ENCODE peak calls at places on chromosomes 1 and 21, in eight cellular contexts. E is HEK293T; M is H9; G is NB4; X is astrocyte of the cerebellum; R is EL; A is CD8-positive, alpha-beta memory T cell; L is activated effector memory CD4-positive, alpha-beta T cell treated with Interleukin-2 at 50 U/mL for 16 hours. C is an unnamed sample.

GRCh38 chr1:37495875-37496274 is 18.7 kb downstream of the MEAF6 start:
- DNase-seq in E (no peak), M (no peak), R (peak), A (no peak), X (no peak), L (no peak), G (no peak), C (no peak)

GRCh38 chr1:39427912-39428311 is 63.5 kb upstream of the BMP8A start:
- DNase-seq in E (no peak), X (no peak), R (no peak), G (no peak), M (no peak), A (no peak), L (no peak), C (no peak)

GRCh38 chr21:25845729-25846256 is 111.0 kb downstream of the GABPA start:
- DNase-seq in L (no peak), X (no peak), E (no peak), G (no peak), A (no peak), M (no peak), R (no peak), C (no peak)

GRCh38 chr1:187051618-187052232 is 223.0 kb downstream of the PLA2G4A start:
- DNase-seq in X (peak), L (no peak), R (peak), E (peak), M (no peak), G (peak), A (no peak), C (no peak)

GRCh38 chr1:175201061-175201508 is 8.5 kb upstream of the KIAA0040 start:
- DNase-seq in A (no peak), G (no peak), L (no peak), M (no peak), X (no peak), R (peak), E (no peak), C (no peak)

GRCh38 chr1:3349161-3349967 is 105.1 kb upstream of the ARHGEF16 start:
- DNase-seq in R (no peak), G (peak), X (no peak), M (peak), L (no peak), A (no peak), E (peak), C (no peak)

GRCh38 chr1:1344672-1345361 is 4.4 kb downstream of the DVL1 start:
- DNase-seq in E (peak), G (no peak), A (no peak), L (no peak), X (no peak), R (peak), M (no peak), C (no peak)

GRCh38 chr1:67377253-67377652 is 52.9 kb downstream of the SERBP1 start:
- DNase-seq in M (no peak), E (no peak), R (no peak), G (no peak), X (no peak), L (no peak), A (no peak), C (no peak)

GRCh38 chr1:150225546-150225945 is 10.4 kb downstream of the ANP32E start:
- DNase-seq in G (no peak), E (no peak), X (no peak), M (no peak), R (no peak), L (no peak), A (no peak), C (no peak)

GRCh38 chr21:37153935-37154350 is 80.9 kb downstream of the TTC3 start:
- DNase-seq in X (no peak), G (peak), L (no peak), R (no peak), E (no peak), A (no peak), M (no peak), C (no peak)

GRCh38 chr1:67894981-67895735 is 61.9 kb upstream of the GNG12 start:
- DNase-seq in A (no peak), R (no peak), L (no peak), G (no peak), X (no peak), E (no peak), M (no peak), C (no peak)

GRCh38 chr1:241607497-241607896 is 32.7 kb downstream of the CHML start:
- DNase-seq in E (no peak), L (no peak), A (no peak), R (no peak), X (no peak), M (no peak), G (no peak), C (no peak)

GRCh38 chr1:10943991-10944730 is 68.3 kb upstream of the TARDBP start:
- DNase-seq in G (no peak), M (no peak), R (peak), A (no peak), E (no peak), L (no peak), X (peak), C (no peak)

GRCh38 chr1:172928412-172928811 is 122.3 kb downstream of the TNFSF18 start:
- DNase-seq in G (no peak), L (no peak), A (no peak), X (no peak), M (no peak), R (peak), E (no peak), C (no peak)

GRCh38 chr1:59674605-59675004 is 140.1 kb upstream of the HOOK1 start:
- DNase-seq in E (no peak), M (no peak), R (no peak), A (no peak), L (no peak), X (no peak), G (peak), C (no peak)

GRCh38 chr1:111739222-111739983 is at the start of gene INKA2:
- DNase-seq in G (peak), X (peak), R (peak), L (peak), E (peak), M (peak), A (peak), C (peak)

GRCh38 chr21:44059710-44060109 is 47.5 kb upstream of the PWP2 start:
- DNase-seq in E (no peak), M (no peak), L (no peak), R (no peak), A (no peak), G (no peak), X (no peak), C (no peak)

GRCh38 chr1:110425196-110425595 is 17.7 kb upstream of the LAMTOR5 start:
- DNase-seq in M (no peak), A (no peak), R (no peak), E (no peak), L (no peak), G (no peak), X (no peak), C (no peak)

GRCh38 chr1:5660141-5660935 is 331.9 kb downstream of the NPHP4 start:
- DNase-seq in X (no peak), R (no peak), A (no peak), L (no peak), G (peak), E (no peak), M (no peak), C (no peak)

GRCh38 chr1:201649776-201650607 is 111.1 kb downstream of the NAV1 start:
- DNase-seq in M (peak), R (peak), A (no peak), L (no peak), G (no peak), X (no peak), E (no peak), C (peak)

GRCh38 chr1:117613969-117614865 is 8.4 kb downstream of the TENT5C start:
- DNase-seq in L (no peak), A (no peak), X (no peak), E (no peak), R (no peak), G (peak), M (peak), C (no peak)

GRCh38 chr21:31064803-31065202 is 26.5 kb upstream of the KRTAP19-8 start:
- DNase-seq in E (no peak), G (no peak), A (no peak), R (no peak), X (no peak), L (no peak), M (no peak), C (no peak)

GRCh38 chr1:79588719-79589118 is 582.2 kb upstream of the ADGRL4 start:
- DNase-seq in G (no peak), E (no peak), M (no peak), X (no peak), R (no peak), L (no peak), A (no peak), C (no peak)

GRCh38 chr1:54465351-54465811 is 59.2 kb upstream of the SSBP3 start:
- DNase-seq in X (no peak), R (no peak), A (no peak), G (peak), E (no peak), M (no peak), L (no peak), C (no peak)

GRCh38 chr1:153697191-153697872 is 18.8 kb downstream of the NPR1 start:
- DNase-seq in E (no peak), L (no peak), M (peak), G (peak), A (no peak), X (no peak), R (peak), C (peak)

GRCh38 chr1:193058529-193059281 is 455 bp downstream of the UCHL5 start:
- DNase-seq in G (peak), M (peak), L (peak), X (no peak), E (peak), R (peak), A (peak), C (no peak)

GRCh38 chr1:193221641-193222040 is 35.2 kb upstream of the B3GALT2 start:
- DNase-seq in L (no peak), A (no peak), R (no peak), M (no peak), E (no peak), G (no peak), X (peak), C (no peak)

GRCh38 chr1:201468501-201468843 is 516 bp downstream of the PHLDA3 start:
- DNase-seq in X (no peak), G (no peak), L (no peak), A (no peak), R (peak), E (peak), M (no peak), C (no peak)

C was measured in mesothelial cell of epicardium.